ENCODE peak calls at places on chromosomes 5 and 9, in seven cellular contexts. Y is A549, B is cardiac fibroblast, R is retinal pigment epithelial cell, U is SJSA1, X is WERI-Rb-1, D is right cardiac atrium. H is an unnamed sample.

GRCh38 chr5:310516-310915 is 11.0 kb upstream of the AHRR start:
- DNase-seq in Y (no peak), B (no peak), R (no peak), U (no peak), X (no peak), D (no peak), H (no peak)

GRCh38 chr9:131228988-131229387 is 47.3 kb downstream of the FAM78A start:
- DNase-seq in Y (no peak), B (peak), R (no peak), U (no peak), X (no peak), D (no peak), H (no peak)

GRCh38 chr9:19116391-19116790 is 10.9 kb downstream of the PLIN2 start:
- DNase-seq in Y (no peak), B (peak), R (no peak), U (no peak), X (no peak), D (peak), H (no peak)

GRCh38 chr5:14313986-14314690 is 171.0 kb downstream of the TRIO start:
- DNase-seq in Y (no peak), B (no peak), R (no peak), U (no peak), X (no peak), D (no peak), H (no peak)

GRCh38 chr9:127307802-127308201 is 43.2 kb downstream of the GARNL3 start:
- DNase-seq in Y (no peak), B (no peak), R (no peak), U (no peak), X (no peak), D (no peak), H (no peak)

GRCh38 chr5:123647066-123647465 is 135.1 kb downstream of the CSNK1G3 start:
- DNase-seq in Y (no peak), B (no peak), R (no peak), U (no peak), X (no peak), D (no peak), H (no peak)

GRCh38 chr5:158951461-158951860 is 148.3 kb downstream of the EBF1 start:
- DNase-seq in Y (no peak), B (no peak), R (no peak), U (no peak), X (no peak), D (no peak), H (no peak)

GRCh38 chr9:111467778-111468367 is 16.3 kb downstream of the ECPAS start:
- DNase-seq in Y (no peak), B (no peak), R (no peak), U (no peak), X (no peak), D (no peak), H (no peak)

GRCh38 chr9:112717669-112718331 is at the start of gene INIP:
- DNase-seq in Y (peak), B (peak), R (peak), U (peak), X (peak), D (peak), H (peak)

GRCh38 chr5:34564706-34565235 is 91.4 kb upstream of the RAI14 start:
- DNase-seq in Y (no peak), B (peak), R (no peak), U (no peak), X (no peak), D (peak), H (no peak)

GRCh38 chr5:157740211-157740610 is 3.3 kb upstream of the LSM11 start:
- DNase-seq in Y (peak), B (no peak), R (no peak), U (no peak), X (peak), D (no peak), H (no peak)

GRCh38 chr5:120354126-120354525 is 110.0 kb upstream of the PRR16 start:
- DNase-seq in Y (no peak), B (no peak), R (no peak), U (no peak), X (no peak), D (no peak), H (no peak)

GRCh38 chr9:104914458-104914857 is 13.5 kb downstream of the ABCA1 start:
- DNase-seq in Y (no peak), B (no peak), R (no peak), U (no peak), X (no peak), D (no peak), H (no peak)

GRCh38 chr9:27497883-27498553 is 26.1 kb upstream of the IFNK start:
- DNase-seq in Y (no peak), B (no peak), R (no peak), U (no peak), X (no peak), D (no peak), H (no peak)

GRCh38 chr5:106875591-106876297 is 795.0 kb downstream of the EFNA5 start:
- DNase-seq in Y (peak), B (peak), R (no peak), U (peak), X (peak), D (no peak), H (peak)

GRCh38 chr9:120914410-120914809 is 12.2 kb downstream of the TRAF1 start:
- DNase-seq in Y (no peak), B (no peak), R (no peak), U (no peak), X (no peak), D (no peak), H (no peak)

GRCh38 chr9:110967196-110967595 is 71.1 kb downstream of the LPAR1 start:
- DNase-seq in Y (no peak), B (no peak), R (no peak), U (no peak), X (no peak), D (no peak), H (no peak)

GRCh38 chr9:120478208-120478607 is 101.8 kb downstream of the CDK5RAP2 start:
- DNase-seq in Y (peak), B (peak), R (peak), U (no peak), X (no peak), D (no peak), H (peak)

GRCh38 chr9:81772144-81772543 is 82.8 kb upstream of the TLE1 start:
- DNase-seq in Y (no peak), B (peak), R (peak), U (no peak), X (no peak), D (no peak), H (no peak)

DNA sequence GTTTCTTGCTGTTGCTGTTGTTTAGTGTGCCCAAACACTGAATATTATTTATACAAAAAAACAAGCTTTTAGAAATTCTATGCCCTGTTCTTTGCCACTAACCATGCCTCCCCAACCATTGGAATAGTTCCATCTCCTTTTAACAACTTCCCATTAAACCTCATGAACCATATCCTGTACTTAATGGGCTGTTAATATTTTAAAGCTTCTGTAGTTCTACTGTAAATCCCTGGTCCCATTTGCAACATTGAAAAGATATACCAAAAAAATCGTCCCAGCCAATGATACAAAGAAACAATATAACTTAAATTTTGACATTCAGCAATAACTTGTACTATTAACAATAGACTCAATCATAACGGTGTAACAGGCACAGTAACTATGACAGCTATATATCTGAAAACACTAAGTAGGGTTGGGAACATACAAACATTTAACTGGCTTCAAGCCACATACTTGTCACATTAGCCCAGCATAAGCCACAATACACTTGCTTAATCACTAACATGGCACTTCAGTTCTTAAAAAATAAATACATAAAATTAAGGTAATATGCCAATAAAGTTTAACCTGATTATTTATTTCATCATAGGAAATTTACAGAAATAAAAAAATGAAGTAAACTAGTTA is 86.1 kb downstream of the ADAMTS6 start:
- DNase-seq in Y (no peak), B (peak), R (peak), U (no peak), X (no peak), D (no peak), H (no peak)
- H3K4me3 ChIP-seq in Y (no peak), B (no peak), R (no peak), U (no peak), X (no peak), D (no peak), H (no peak)

GRCh38 chr5:143396353-143396940 is 7.0 kb downstream of the NR3C1 start:
- DNase-seq in Y (no peak), B (no peak), R (no peak), U (no peak), X (no peak), D (no peak), H (no peak)
- H3K4me3 ChIP-seq in Y (peak), B (no peak), R (no peak), U (no peak), X (no peak), D (peak), H (no peak)

DNA sequence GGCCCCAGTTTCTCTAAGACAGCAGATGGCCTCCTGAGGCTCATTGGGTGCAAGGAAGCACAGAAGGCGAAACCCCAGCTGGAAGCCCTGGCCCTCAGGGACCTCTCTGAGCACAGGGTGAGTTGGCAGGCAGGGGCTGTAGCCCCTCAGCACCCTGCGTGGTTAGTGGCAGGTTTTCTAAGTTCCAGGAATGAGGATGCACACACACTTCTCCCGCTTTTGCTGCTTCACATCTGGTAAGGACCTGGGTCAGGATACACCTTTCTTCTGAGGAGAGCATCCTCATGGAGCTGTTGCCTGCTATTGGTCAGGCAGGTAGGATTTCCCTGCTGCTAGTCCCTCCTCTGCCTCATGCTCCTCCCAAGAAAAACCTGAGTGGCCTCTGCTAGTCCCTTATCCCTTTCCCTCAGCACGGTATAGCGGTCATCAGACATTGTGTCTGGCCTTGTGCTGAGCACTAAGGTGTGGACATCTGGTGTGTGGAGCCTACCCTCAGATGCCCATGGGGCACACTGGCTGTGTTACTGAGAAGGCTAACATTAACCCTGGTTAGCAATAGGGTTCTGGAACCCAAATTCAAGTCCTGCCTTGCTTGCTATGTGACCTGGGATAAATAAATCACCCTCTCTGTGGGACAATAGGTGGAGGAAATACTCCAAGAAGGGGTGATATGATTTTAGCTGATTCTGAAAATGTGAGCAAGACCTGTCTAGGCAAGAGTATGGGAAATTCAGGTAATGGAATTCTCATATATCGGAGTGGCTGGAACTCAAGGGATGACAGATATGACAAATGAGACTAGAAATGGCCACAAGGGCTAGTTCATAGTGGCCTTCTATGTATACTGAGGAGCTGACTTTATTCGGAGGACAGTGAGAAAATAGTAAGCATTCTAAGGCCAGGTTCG is 1.6 kb downstream of the SLC22A4 start:
- DNase-seq in Y (no peak), B (no peak), R (no peak), U (no peak), X (no peak), D (no peak), H (no peak)
- H3K4me3 ChIP-seq in Y (peak), B (peak), R (peak), U (peak), X (no peak), D (no peak), H (no peak)

DNA sequence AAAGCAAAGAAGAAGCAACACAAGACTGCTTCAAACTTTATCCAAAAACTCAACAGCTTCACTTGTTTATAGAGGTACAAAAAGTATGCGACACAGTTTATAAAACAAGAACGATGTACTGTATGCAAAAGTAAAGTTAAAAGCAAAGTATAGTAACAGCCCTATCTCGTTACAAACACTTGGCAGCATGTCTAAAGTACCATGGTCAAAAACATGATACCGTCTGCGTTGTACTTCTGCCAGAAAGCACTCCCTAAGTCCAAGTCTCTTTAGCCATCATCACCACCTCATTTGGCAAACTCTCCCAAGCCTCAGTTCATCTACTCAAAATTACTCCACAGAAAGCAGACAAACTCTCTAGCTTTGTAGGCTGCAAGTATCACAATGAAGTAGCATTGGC is 73.5 kb downstream of the NFIB start:
- DNase-seq in Y (no peak), B (peak), R (no peak), U (no peak), X (no peak), D (no peak), H (no peak)
- H3K4me3 ChIP-seq in Y (no peak), B (no peak), R (no peak), U (no peak), X (no peak), D (no peak), H (no peak)

DNA sequence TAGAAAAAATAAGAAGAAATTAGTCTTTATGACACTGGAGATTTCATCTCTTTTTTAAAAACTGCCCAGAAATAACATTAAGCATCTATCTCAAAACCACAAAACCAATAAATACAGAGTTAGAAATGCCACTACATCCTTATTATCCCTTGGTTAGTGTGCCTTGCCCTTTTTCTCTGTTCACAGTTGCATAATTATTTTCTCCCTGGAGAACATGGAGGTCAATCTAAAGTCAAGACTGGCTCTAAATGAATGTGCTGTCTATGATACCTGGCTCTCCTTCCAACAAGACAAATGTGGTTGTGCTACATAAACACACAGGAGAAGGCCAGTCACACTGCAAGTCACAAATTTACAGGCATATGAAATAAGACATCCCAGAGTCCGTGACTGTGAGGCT is 2.8 kb downstream of the FBN2 start:
- DNase-seq in Y (no peak), B (no peak), R (no peak), U (no peak), X (no peak), D (no peak), H (no peak)
- H3K4me3 ChIP-seq in Y (no peak), B (no peak), R (peak), U (no peak), X (no peak), D (no peak), H (no peak)

DNA sequence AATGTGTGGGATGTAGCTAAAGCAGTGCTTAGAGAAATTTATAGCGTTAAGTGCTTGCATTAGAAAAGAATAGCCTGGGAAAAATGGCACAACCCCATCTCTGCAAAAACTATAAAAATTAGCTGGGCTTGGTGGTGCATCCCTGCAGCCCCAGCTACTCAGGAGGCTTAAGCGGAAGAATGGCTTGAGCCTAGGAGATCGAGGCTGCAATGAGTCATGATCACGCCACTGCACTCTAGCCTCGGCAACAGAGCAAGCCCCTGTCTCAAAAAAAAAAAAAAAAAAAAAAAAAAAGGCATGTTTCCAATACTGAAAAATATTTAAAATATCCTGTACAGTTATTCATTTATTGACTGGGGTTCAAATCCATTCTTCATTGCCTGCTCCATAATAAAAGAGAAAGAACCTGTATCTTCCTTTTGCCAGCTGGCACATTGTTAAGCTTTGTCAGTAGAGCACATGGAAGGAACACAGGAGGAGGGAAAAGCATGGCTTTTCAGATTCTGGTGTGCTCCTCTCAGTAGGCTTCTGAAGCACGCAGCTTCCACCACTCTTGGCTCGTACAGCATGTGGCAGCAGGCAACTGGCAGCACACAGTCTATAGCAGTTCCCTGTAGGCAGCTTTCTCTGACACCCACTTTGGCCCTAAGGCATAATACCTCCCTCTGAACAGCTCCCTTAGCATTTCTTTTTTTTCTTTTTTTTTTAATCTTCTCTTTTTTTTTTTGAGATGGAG is 73.5 kb downstream of the TRIM36 start:
- DNase-seq in Y (no peak), B (no peak), R (peak), U (no peak), X (peak), D (no peak), H (no peak)
- H3K4me3 ChIP-seq in Y (no peak), B (no peak), R (no peak), U (no peak), X (peak), D (no peak), H (no peak)

GRCh38 chr9:100598641-100599145 is 20.8 kb downstream of the CAVIN4 start:
- DNase-seq in Y (peak), B (peak), R (no peak), U (peak), X (peak), D (peak), H (peak)
- H3K4me3 ChIP-seq in Y (peak), B (peak), R (peak), U (peak), X (peak), D (peak), H (peak)

H was measured in LNCaP clone FGC.